ENCODE peak calls at places on chromosomes 4 and X, in ten cellular contexts. W, D, S, Q, U, E, Z, C, N and X are unnamed samples.

GRCh38 chrX:46929439-46930018 is 17.3 kb downstream of the JADE3 start:
- DNase-seq in W (peak; percentile 54), D (no peak), S (no peak), Q (no peak), U (no peak), E (no peak), Z (no peak), C (no peak), N (no peak), X (no peak)

GRCh38 chr4:143558823-143559756 is 45.6 kb downstream of the SMARCA5 start:
- DNase-seq in W (peak; percentile 66), D (peak; percentile 51), S (no peak), Q (peak; percentile 31), U (peak; percentile 34), E (peak; percentile 20), Z (peak; percentile 65), C (peak; percentile 72), N (peak; percentile 61), X (peak; percentile 63)

GRCh38 chr4:155789391-155789790 is 30.6 kb downstream of the GUCY1B1 start:
- DNase-seq in W (no peak), D (no peak), S (no peak), Q (no peak), U (no peak), E (no peak), Z (no peak), C (no peak), N (no peak), X (no peak)

GRCh38 chr4:121050251-121050650 is 22.1 kb downstream of the NDNF start:
- DNase-seq in W (no peak), D (no peak), S (no peak), Q (no peak), U (no peak), E (no peak), Z (no peak), C (peak; percentile 30), N (no peak), X (no peak)

GRCh38 chrX:34918856-34919255 is 23.7 kb upstream of the FAM47B start:
- DNase-seq in W (peak; percentile 76), D (no peak), S (no peak), Q (no peak), U (no peak), E (no peak), Z (peak; percentile 23), C (no peak), N (no peak), X (no peak)

GRCh38 chr4:121693450-121693849 is 3.3 kb downstream of the ANXA5 start:
- DNase-seq in W (no peak), D (no peak), S (no peak), Q (no peak), U (no peak), E (no peak), Z (no peak), C (no peak), N (no peak), X (no peak)

GRCh38 chr4:140635606-140636005 is 66.8 kb upstream of the UCP1 start:
- DNase-seq in W (peak; percentile 31), D (no peak), S (no peak), Q (no peak), U (no peak), E (no peak), Z (no peak), C (no peak), N (no peak), X (no peak)

GRCh38 chr4:93317571-93317970 is 511.0 kb upstream of the ATOH1 start:
- DNase-seq in W (no peak), D (no peak), S (no peak), Q (no peak), U (no peak), E (no peak), Z (no peak), C (no peak), N (no peak), X (no peak)

GRCh38 chr4:169909479-169909878 is 116.7 kb downstream of the MFAP3L start:
- DNase-seq in W (no peak), D (no peak), S (no peak), Q (no peak), U (no peak), E (no peak), Z (no peak), C (no peak), N (no peak), X (no peak)

GRCh38 chr4:35138449-35138848 is 1105.9 kb downstream of the ARAP2 start:
- DNase-seq in W (no peak), D (no peak), S (no peak), Q (no peak), U (no peak), E (no peak), Z (no peak), C (no peak), N (no peak), X (no peak)

GRCh38 chr4:110197421-110198398 is 705 bp downstream of the ELOVL6 start:
- DNase-seq in W (peak; percentile 47), D (no peak), S (no peak), Q (peak; percentile 46), U (peak; percentile 62), E (no peak), Z (peak; percentile 43), C (peak; percentile 46), N (peak; percentile 13), X (peak; percentile 10)

GRCh38 chr4:38868055-38868965 is 704 bp downstream of the FAM114A1 start:
- DNase-seq in W (peak; percentile 50), D (no peak), S (no peak), Q (peak; percentile 27), U (no peak), E (peak; percentile 21), Z (peak; percentile 17), C (no peak), N (no peak), X (no peak)

GRCh38 chr4:12791536-12791935 is 692.6 kb downstream of the RAB28 start:
- DNase-seq in W (peak; percentile 29), D (no peak), S (no peak), Q (no peak), U (no peak), E (no peak), Z (no peak), C (no peak), N (no peak), X (no peak)

GRCh38 chr4:40289366-40290188 is 45.6 kb upstream of the CHRNA9 start:
- DNase-seq in W (peak; percentile 33), D (no peak), S (no peak), Q (no peak), U (no peak), E (no peak), Z (no peak), C (peak; percentile 75), N (no peak), X (peak; percentile 50)

GRCh38 chr4:41160010-41160789 is 54.1 kb downstream of the APBB2 start:
- DNase-seq in W (peak; percentile 99), D (no peak), S (no peak), Q (no peak), U (no peak), E (no peak), Z (no peak), C (no peak), N (no peak), X (no peak)

GRCh38 chr4:126790633-126791032 is 842.1 kb upstream of the INTU start:
- DNase-seq in W (no peak), D (no peak), S (no peak), Q (no peak), U (no peak), E (no peak), Z (no peak), C (no peak), N (no peak), X (no peak)

GRCh38 chrX:3548743-3549441 is 164.6 kb downstream of the PRKX start:
- DNase-seq in W (peak; percentile 74), D (no peak), S (no peak), Q (no peak), U (peak; percentile 55), E (no peak), Z (no peak), C (no peak), N (no peak), X (no peak)

GRCh38 chr4:147772459-147772969 is 40.6 kb downstream of the ARHGAP10 start:
- DNase-seq in W (peak; percentile 75), D (no peak), S (no peak), Q (no peak), U (no peak), E (no peak), Z (no peak), C (no peak), N (no peak), X (no peak)

GRCh38 chrX:71378752-71379151 is 12.6 kb downstream of the TAF1 start:
- DNase-seq in W (peak; percentile 59), D (no peak), S (no peak), Q (no peak), U (no peak), E (no peak), Z (peak; percentile 44), C (no peak), N (no peak), X (no peak)

GRCh38 chrX:102029026-102029425 is 96.5 kb upstream of the TCEAL2 start:
- DNase-seq in W (no peak), D (no peak), S (no peak), Q (no peak), U (no peak), E (no peak), Z (no peak), C (no peak), N (no peak), X (no peak)

GRCh38 chr4:7595883-7596535 is 161.3 kb upstream of the PSAPL1 start:
- DNase-seq in W (no peak), D (no peak), S (no peak), Q (no peak), U (no peak), E (no peak), Z (no peak), C (no peak), N (no peak), X (no peak)

GRCh38 chrX:103073442-103073841 is 9.5 kb upstream of the BEX1 start:
- DNase-seq in W (peak; percentile 27), D (no peak), S (no peak), Q (no peak), U (no peak), E (no peak), Z (no peak), C (no peak), N (no peak), X (no peak)